ENCODE peak calls at places on chromosomes 5 and 9, in four cellular contexts. D is bronchial epithelial cell, X is AG10803, Q is cardiac muscle cell. J is an unnamed sample.
A peak's percentile ranks its signal among the peaks of the same experiment; 100 is the strongest.

GRCh38 chr5:33229216-33229615 is 211.5 kb upstream of the TARS1 start:
- DNase-seq in D (no peak), X (no peak), Q (no peak), J (no peak)

GRCh38 chr5:14204785-14205321 is 61.7 kb downstream of the TRIO start:
- DNase-seq in D (peak; percentile 85), X (peak; percentile 87), Q (no peak), J (no peak)

GRCh38 chr5:181189962-181190710 is 14.9 kb downstream of the TRIM7 start:
- DNase-seq in D (no peak), X (no peak), Q (peak; percentile 56), J (no peak)

GRCh38 chr5:73370620-73371583 is 77.7 kb downstream of the FOXD1 start:
- DNase-seq in D (peak; percentile 100), X (peak; percentile 89), Q (no peak), J (peak; percentile 67)

GRCh38 chr9:34592895-34593601 is 3.5 kb upstream of the CNTFR start:
- DNase-seq in D (peak; percentile 39), X (no peak), Q (no peak), J (no peak)

GRCh38 chr5:179127136-179128040 is 67.2 kb downstream of the ZNF354C start:
- DNase-seq in D (no peak), X (no peak), Q (no peak), J (no peak)

GRCh38 chr9:134320195-134320885 is 5.9 kb upstream of the RXRA start:
- DNase-seq in D (no peak), X (no peak), Q (no peak), J (no peak)

GRCh38 chr5:141519605-141520288 is 30.9 kb downstream of the PCDHGC5 start:
- DNase-seq in D (peak; percentile 73), X (no peak), Q (no peak), J (no peak)

GRCh38 chr5:21154526-21154925 is 1166.5 kb upstream of the CDH18 start:
- DNase-seq in D (peak; percentile 58), X (no peak), Q (no peak), J (no peak)

GRCh38 chr9:137492464-137493162 is 33.5 kb upstream of the NSMF start:
- DNase-seq in D (no peak), X (no peak), Q (no peak), J (no peak)

DNA sequence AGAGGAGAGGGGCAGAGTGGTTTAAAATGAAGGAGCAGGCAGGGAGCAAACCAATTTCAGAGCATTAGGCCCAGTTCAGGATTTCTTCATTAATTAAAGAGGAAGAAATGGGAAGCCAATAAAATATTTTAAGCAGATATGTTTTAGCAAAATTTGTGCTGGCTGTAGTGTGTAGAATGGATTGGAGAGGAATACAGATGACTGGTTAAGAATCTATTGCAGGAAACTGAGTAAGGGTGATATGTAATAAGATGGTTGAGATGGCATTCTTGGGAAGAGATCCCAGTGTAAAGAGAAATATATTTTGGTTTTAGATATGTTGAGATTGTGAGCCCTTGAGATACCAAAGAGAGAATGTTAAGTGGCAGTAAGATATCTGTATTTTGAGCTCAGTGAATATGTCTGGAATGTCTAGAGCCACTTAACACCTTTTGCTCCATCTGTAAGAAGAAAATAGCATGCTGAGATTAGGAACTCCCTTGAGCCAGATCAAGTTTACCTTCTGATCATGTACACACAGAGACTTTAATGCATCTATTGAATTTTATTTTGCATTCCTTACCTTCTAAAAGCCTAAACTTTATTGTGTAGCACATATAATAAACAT is 79.5 kb upstream of the SLC27A6 start:
- DNase-seq in D (no peak), X (no peak), Q (peak; percentile 85), J (no peak)
- TF ChIP-seq CTCF in D (no peak), X (no peak), Q (no peak), J (no peak)

GRCh38 chr5:172766287-172767104 is 4.5 kb downstream of the DUSP1 start:
- DNase-seq in D (peak; percentile 92), X (peak; percentile 84), Q (peak; percentile 49), J (no peak)
- H3K4me3 ChIP-seq in D (no peak overlapping the region), X (peak overlapping the region; percentile 93), Q (no peak overlapping the region), J (peak overlapping the region; percentile 6)

GRCh38 chr9:125956102-125956501 is 208.9 kb downstream of the PBX3 start:
- DNase-seq in D (no peak), X (no peak), Q (no peak), J (no peak)
- TF ChIP-seq CTCF in D (no peak), X (no peak), Q (no peak), J (no peak)

DNA sequence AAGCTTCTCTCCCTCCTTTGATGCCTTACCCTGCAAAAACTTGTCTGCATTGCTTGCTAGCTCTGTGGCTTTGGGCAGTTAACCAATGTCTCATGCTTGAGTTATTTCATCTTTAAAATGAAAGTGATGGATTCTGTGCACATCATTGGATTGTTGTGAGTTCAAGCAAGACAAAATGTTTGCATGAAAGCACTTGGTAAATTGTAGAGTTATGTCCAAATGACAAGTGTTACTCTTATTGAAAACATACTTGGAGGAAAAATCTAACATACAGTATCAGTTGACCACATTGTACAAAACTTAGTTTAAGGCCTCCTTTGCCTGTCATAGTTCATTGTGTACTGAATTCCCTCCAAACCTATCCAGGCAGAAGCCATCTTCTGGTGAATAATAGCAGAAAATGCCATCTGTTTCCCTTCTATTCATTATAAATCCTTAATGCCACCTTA is 30.0 kb downstream of the TGFBR1 start:
- DNase-seq in D (no peak), X (peak; percentile 87), Q (no peak), J (no peak)
- H3K4me3 ChIP-seq in D (no peak overlapping the region), X (no peak overlapping the region), Q (no peak overlapping the region), J (no peak overlapping the region)

DNA sequence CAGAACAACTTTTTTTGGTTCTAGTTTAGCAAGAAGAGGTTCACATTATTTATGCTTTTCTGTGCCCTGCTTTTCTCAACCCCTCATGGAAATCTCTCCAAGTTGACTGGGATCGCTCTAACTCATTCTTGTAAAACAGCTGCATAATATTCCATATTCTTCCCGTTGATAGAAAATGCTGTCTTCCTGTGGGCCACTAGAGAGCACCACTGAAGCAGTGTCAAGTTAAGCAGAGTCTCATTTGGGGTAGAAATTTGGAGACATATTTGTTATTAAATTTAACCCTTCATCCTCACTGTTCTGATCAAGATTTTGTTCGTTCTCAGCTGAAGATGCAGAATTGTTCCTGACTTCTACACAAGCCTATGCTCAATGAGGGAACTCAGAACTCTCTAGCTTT is 140.1 kb downstream of the CEMIP2 start:
- DNase-seq in D (no peak), X (peak; percentile 13), Q (no peak), J (no peak)
- TF ChIP-seq CTCF in D (peak; percentile 11), X (peak; percentile 59), Q (peak; percentile 32), J (peak; percentile 28)

GRCh38 chr9:96033896-96034295 is 158.4 kb downstream of the ERCC6L2 start:
- DNase-seq in D (no peak), X (no peak), Q (no peak), J (no peak)

GRCh38 chr9:96031366-96031824 is 155.9 kb downstream of the ERCC6L2 start:
- DNase-seq in D (peak; percentile 40), X (no peak), Q (no peak), J (no peak)

GRCh38 chr9:96029722-96030515 is 154.4 kb downstream of the ERCC6L2 start:
- DNase-seq in D (no peak), X (no peak), Q (no peak), J (no peak)

GRCh38 chr9:96034553-96035122 is 159.1 kb downstream of the ERCC6L2 start:
- DNase-seq in D (no peak), X (no peak), Q (no peak), J (no peak)

GRCh38 chr9:96031962-96032534 is 156.6 kb downstream of the ERCC6L2 start:
- DNase-seq in D (no peak), X (no peak), Q (no peak), J (no peak)
- H3K4me3 ChIP-seq in D (no peak overlapping the region), X (no peak overlapping the region), Q (no peak overlapping the region), J (no peak overlapping the region)

J was measured in HFF-Myc.